ENCODE peak calls at places on chromosome 4, in nine cellular contexts. O, C, G, U, V, B, W, Y and K are unnamed samples.

GRCh38 chr4:41507292-41507933 is 30.5 kb upstream of the LIMCH1 start:
- DNase-seq in C (no peak), U (peak), W (no peak), G (no peak), Y (no peak), B (no peak), O (no peak), V (peak), K (no peak)

GRCh38 chr4:87977521-87978278 is 2.2 kb downstream of the SPP1 start:
- DNase-seq in Y (no peak), O (peak), B (no peak), C (no peak), W (no peak), G (no peak), U (no peak), V (no peak), K (peak)

GRCh38 chr4:153620352-153620751 is 63.7 kb upstream of the TLR2 start:
- DNase-seq in C (no peak), V (no peak), U (peak), B (no peak), O (no peak), Y (no peak), G (no peak), W (no peak), K (no peak)

GRCh38 chr4:174646326-174646725 is 124.0 kb upstream of the HPGD start:
- DNase-seq in W (no peak), G (no peak), U (no peak), Y (no peak), V (no peak), B (no peak), O (no peak), C (no peak), K (no peak)

GRCh38 chr4:6342530-6343293 is 73.1 kb downstream of the WFS1 start:
- DNase-seq in Y (no peak), V (peak), B (no peak), U (no peak), W (peak), O (peak), G (peak), C (no peak), K (no peak)

GRCh38 chr4:139761461-139761860 is 95.8 kb downstream of the MGST2 start:
- DNase-seq in B (no peak), G (no peak), U (peak), C (peak), V (peak), Y (peak), W (peak), O (no peak), K (no peak)

GRCh38 chr4:52904421-52904820 is 42.3 kb downstream of the RASL11B start:
- DNase-seq in G (no peak), O (no peak), W (no peak), U (no peak), V (peak), B (no peak), C (no peak), Y (no peak), K (peak)

GRCh38 chr4:81142744-81143143 is 72.3 kb downstream of the PRKG2 start:
- DNase-seq in B (no peak), Y (no peak), G (no peak), V (peak), W (no peak), U (no peak), C (peak), O (no peak), K (no peak)

GRCh38 chr4:124803641-124804040 is 91.1 kb upstream of the ANKRD50 start:
- DNase-seq in W (no peak), B (no peak), O (no peak), C (peak), V (peak), U (peak), G (no peak), Y (no peak), K (no peak)

GRCh38 chr4:15043226-15043625 is 40.9 kb downstream of the CPEB2 start:
- DNase-seq in C (no peak), B (no peak), G (peak), W (peak), O (no peak), U (peak), V (peak), Y (peak), K (no peak)

GRCh38 chr4:66872696-66873095 is 672.6 kb downstream of the CENPC start:
- DNase-seq in O (no peak), C (no peak), Y (no peak), G (no peak), U (no peak), B (no peak), W (no peak), V (no peak), K (no peak)

GRCh38 chr4:3372933-3373465 is 68.8 kb upstream of the HGFAC start:
- DNase-seq in V (no peak), G (no peak), W (no peak), U (no peak), C (no peak), Y (peak), B (peak), O (no peak), K (no peak)

GRCh38 chr4:4327652-4328121 is 37.6 kb downstream of the ZBTB49 start:
- DNase-seq in C (no peak), U (no peak), V (peak), W (peak), G (peak), Y (no peak), O (no peak), B (no peak), K (no peak)

GRCh38 chr4:148735432-148736155 is 293.4 kb upstream of the NR3C2 start:
- DNase-seq in V (no peak), O (no peak), U (no peak), W (no peak), G (no peak), B (no peak), C (peak), Y (no peak), K (no peak)

GRCh38 chr4:132396636-132397035 is 752.5 kb upstream of the PCDH10 start:
- DNase-seq in U (peak), V (no peak), C (no peak), G (no peak), W (no peak), O (no peak), B (no peak), Y (no peak), K (no peak)

GRCh38 chr4:74175379-74175778 is 17.5 kb downstream of the MTHFD2L start:
- DNase-seq in W (no peak), O (no peak), Y (no peak), B (no peak), G (no peak), U (no peak), V (no peak), C (no peak), K (no peak)

GRCh38 chr4:180292339-180292738 is 1950.9 kb upstream of the TENM3 start:
- DNase-seq in Y (no peak), V (no peak), C (no peak), U (no peak), B (no peak), O (no peak), W (no peak), G (no peak), K (no peak)

GRCh38 chr4:11949355-11949754 is 520.7 kb upstream of the HS3ST1 start:
- DNase-seq in G (no peak), B (no peak), V (no peak), Y (peak), U (no peak), W (no peak), O (no peak), C (no peak), K (no peak)

GRCh38 chr4:7196731-7197130 is 4.4 kb downstream of the SORCS2 start:
- DNase-seq in B (no peak), C (peak), V (no peak), U (no peak), W (no peak), G (no peak), O (no peak), Y (peak), K (no peak)

GRCh38 chr4:89889289-89889688 is 5.4 kb upstream of the MMRN1 start:
- DNase-seq in W (no peak), C (peak), G (no peak), U (no peak), Y (no peak), O (no peak), V (no peak), B (no peak), K (no peak)

GRCh38 chr4:24657768-24658617 is 73.6 kb upstream of the DHX15 start:
- DNase-seq in W (no peak), G (peak), V (peak), C (peak), Y (peak), B (peak), O (peak), U (peak), K (peak)

GRCh38 chr4:105145059-105145912 is 1.4 kb upstream of the TET2 start:
- DNase-seq in B (no peak), V (no peak), G (no peak), C (no peak), Y (peak), U (peak), O (no peak), W (no peak), K (peak)

GRCh38 chr4:100986360-100986868 is 360.9 kb downstream of the PPP3CA start:
- DNase-seq in W (no peak), C (no peak), U (peak), Y (peak), B (no peak), G (peak), O (no peak), V (peak), K (peak)

GRCh38 chr4:3651267-3651846 is 114.8 kb upstream of the ADRA2C start:
- DNase-seq in V (no peak), O (no peak), W (no peak), G (no peak), U (no peak), B (no peak), C (no peak), Y (no peak), K (peak)

GRCh38 chr4:84855774-84856173 is 110.7 kb downstream of the WDFY3 start:
- DNase-seq in O (peak), C (peak), Y (no peak), G (peak), B (no peak), W (no peak), V (peak), U (peak), K (no peak)

GRCh38 chr4:56723831-56724230 is 42.7 kb upstream of the HOPX start:
- DNase-seq in C (no peak), B (no peak), V (no peak), Y (no peak), W (no peak), U (no peak), O (no peak), G (no peak), K (no peak)